ENCODE peak calls at places on chromosome 14, in four cellular contexts. A is tibial nerve, U is lung, S is Peyer's patch. H is an unnamed sample. For H3K27me3, the result is how much of the 10 kb centered on the place peaks cover.

GRCh38 chr14:47658041-47658440 is 17.4 kb downstream of the MDGA2 start:
- DNase-seq in A (no peak), U (no peak), S (no peak), H (no peak)

GRCh38 chr14:56580317-56580711 is 716 bp downstream of the TMEM260 start:
- DNase-seq in A (no peak), U (no peak), S (no peak), H (no peak)

GRCh38 chr14:78143489-78144145 is 26.6 kb upstream of the NRXN3 start:
- DNase-seq in A (no peak), U (no peak), S (no peak), H (no peak)

GRCh38 chr14:59330455-59330854 is 134.7 kb downstream of the GPR135 start:
- DNase-seq in A (no peak), U (no peak), S (no peak), H (no peak)

GRCh38 chr14:22556021-22556989 is 32.7 kb downstream of the DAD1 start:
- DNase-seq in A (peak), U (peak), S (peak), H (peak)

GRCh38 chr14:32710351-32711102 is 228.2 kb upstream of the NPAS3 start:
- DNase-seq in A (no peak), U (no peak), S (no peak), H (no peak)

GRCh38 chr14:76985540-76986260 is 42.8 kb downstream of the IRF2BPL start:
- DNase-seq in A (no peak), U (no peak), S (no peak), H (no peak)

GRCh38 chr14:54652890-54653201 is 85.9 kb downstream of the SAMD4A start:
- DNase-seq in A (no peak), U (no peak), S (no peak), H (no peak)

GRCh38 chr14:50060871-50061663 is 55.3 kb downstream of the VCPKMT start:
- DNase-seq in A (peak), U (no peak), S (no peak), H (peak)

GRCh38 chr14:69674546-69675245 is 63.3 kb downstream of the SUSD6 start:
- DNase-seq in A (no peak), U (no peak), S (no peak), H (no peak)

DNA sequence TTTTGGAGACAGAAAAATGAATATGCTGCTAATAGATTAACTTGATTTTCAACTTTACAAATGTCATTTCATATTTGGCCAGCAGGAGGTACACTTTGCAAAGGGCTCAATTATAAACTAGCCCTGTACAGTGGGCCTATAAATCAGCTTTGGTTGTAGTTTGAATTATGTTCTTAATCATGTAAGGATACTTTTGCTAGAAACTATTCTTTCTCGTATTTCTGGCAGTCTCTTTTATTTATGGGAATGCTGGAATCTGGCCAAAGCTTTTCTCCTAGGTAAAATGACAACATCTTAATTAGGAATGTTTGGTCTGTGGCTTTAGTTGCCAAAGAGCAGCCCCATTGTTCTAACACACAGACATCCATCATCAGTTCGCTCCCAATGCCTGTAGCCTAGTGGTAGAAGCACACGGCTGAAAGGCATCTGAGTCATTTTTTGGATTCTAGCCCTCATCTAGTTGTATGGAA is 1322.3 kb upstream of the SEL1L start:
- DNase-seq in A (no peak), U (no peak), S (no peak), H (no peak)
- TF ChIP-seq CTCF in A (peak), U (no peak), S (no peak), H (no peak)

DNA sequence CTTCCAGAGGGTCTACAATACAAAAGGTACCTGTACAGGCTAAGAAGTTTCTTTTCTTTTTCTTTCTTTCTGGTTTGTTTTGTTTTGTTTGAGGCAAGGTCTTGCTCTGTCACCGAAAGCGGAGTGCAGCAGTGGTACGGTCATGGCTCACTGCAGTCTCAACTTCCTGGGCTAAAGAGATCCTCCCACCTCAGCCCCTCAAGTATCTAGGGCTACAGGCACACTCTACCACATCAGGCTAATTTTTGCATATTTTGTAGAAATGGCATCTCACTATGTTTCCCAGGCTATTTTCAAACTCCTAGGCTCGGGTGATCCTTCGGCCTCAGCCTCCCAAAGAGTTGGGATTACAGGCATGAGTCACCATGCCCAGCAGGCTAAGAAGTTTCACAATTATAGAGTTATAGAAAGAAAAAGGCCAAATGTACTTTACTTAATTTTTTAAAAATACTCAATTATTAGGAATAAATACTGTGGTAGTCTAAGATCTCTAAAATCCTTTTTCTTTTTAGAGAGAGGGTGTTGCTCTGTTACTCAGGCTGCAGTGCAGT is 3.0 kb upstream of the PIGH start:
- DNase-seq in A (no peak), U (no peak), S (no peak), H (no peak)
- H3K27me3 ChIP-seq in A (under half), U (under half), S (under half), H (under half)

DNA sequence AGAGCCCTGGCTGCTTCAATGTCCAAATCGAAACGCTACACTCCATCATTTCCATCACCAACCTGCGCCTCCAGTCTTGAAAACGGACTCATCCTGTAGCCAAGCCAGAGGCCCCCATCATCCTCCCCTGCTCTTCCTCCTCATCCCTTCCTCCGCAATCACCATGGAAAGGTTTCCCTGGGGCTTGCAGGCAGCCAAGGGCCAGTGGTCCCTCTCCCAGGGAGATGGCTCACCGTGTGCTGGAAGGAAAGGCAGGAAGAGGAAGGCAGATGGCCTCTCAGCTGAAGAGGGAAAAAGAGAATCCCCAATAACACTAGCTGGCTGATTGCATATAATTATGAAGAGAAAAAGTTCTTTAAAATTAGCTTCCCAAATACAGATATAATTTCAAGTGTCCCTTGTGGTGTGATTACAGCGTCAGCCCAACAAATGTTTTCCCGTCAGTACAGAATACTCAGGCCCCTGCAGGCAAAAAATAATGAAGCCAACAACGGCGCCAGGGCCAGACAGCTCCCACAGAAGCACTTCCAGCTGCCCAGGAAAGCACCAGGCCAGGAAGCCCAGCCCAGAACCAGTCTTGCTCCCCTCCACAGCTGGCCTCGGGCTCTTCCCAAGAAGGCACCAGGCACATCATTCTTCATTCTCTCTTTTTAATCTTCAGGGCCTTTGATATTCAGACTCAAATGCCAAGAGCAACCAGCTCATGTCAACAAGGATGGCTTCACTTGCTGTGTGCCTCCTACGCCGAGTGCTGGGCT is 24.7 kb downstream of the ITPK1 start:
- DNase-seq in A (no peak), U (no peak), S (no peak), H (no peak)
- H3K27ac ChIP-seq in A (no peak), U (no peak), S (no peak), H (no peak)

DNA sequence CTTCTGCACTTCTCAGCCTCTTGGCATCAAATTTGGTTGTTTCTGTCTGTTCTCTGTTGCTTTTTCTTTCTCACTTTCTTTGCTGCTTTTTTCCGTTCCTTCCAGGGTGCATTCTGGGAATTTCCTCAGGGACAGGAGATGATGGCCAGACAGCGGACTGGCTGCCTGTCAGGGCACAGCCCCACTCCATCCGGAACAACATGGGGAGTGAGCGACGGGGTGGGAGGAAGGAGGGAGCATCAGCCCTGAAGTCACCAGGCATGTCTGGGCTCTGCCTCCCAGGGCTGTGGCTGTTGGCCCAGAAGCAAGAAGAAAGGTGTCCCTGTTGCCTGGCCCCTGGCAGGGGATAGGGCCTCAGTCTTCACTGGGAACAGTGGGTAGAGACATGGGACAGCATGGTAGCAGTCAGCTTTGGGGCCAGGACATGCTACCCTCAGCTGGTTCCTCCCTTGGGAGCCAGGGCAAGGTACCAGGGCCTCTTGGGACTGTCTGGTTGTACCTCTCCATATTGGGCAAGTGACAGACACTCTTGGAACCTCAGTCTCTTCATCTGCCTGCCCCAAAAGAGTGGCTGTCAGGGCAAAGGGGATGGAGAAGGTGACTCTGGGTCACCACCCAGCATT is 8.6 kb downstream of the PGF start:
- DNase-seq in A (no peak), U (no peak), S (no peak), H (no peak)
- TF ChIP-seq CTCF in A (peak), U (no peak), S (no peak), H (peak)

GRCh38 chr14:99240512-99241313 is 31.3 kb downstream of the BCL11B start:
- DNase-seq in A (no peak), U (no peak), S (no peak), H (no peak)
- H3K27me3 ChIP-seq in A (under half), U (under half), S (under half), H (under half)

GRCh38 chr14:91869556-91869955 is 2.2 kb upstream of the TC2N start:
- DNase-seq in A (no peak), U (no peak), S (no peak), H (no peak)
- H3K27ac ChIP-seq in A (no peak), U (no peak), S (peak), H (peak)

DNA sequence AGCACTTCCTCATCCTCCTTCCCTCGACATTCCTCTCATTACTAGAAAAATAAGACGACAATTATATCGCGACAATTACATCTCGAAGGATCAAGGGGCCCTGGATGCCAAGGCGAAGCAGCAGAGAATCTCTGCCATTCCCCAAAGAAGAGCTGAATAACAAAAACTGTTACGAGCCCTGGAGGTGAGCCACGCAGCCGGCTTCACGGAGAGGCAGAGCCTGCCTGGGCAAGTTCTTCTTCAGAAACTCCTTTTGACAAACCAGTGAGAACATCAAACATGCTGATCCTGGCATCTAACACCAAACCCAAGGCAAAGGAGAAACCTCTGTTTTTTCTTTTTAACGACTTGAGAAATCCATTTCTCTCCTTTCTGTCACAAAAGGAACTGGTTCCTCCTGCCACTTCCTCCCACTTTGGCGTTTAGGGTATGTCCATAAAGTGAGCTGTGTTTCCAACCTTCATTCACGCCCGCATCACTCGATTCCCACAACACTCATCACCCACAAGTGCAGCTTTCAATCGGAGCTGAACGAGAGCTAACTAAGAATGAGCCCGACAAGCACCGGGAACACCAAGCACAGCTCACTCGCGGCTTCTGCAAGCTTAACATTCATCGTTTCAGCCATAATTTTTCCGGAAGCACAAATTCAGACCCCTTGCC is 21.5 kb downstream of the CCDC88C start:
- DNase-seq in A (no peak), U (no peak), S (no peak), H (no peak)
- TF ChIP-seq CTCF in A (no peak), U (no peak), S (no peak), H (no peak)